ENCODE peak calls at places on chromosomes 6 and 20, in six cellular contexts. J is pancreas, V is A673, D is fibroblast of mammary gland, Q is HFF-Myc, P is body of pancreas. F is an unnamed sample.

GRCh38 chr20:21109144-21109543 is 3.0 kb upstream of the LINC00237 start:
- DNase-seq in P (no peak), Q (no peak), V (no peak), J (no peak), D (peak; percentile 38), F (no peak)

GRCh38 chr6:38131527-38131965 is 312.0 kb downstream of the ZFAND3 start:
- DNase-seq in D (peak; percentile 99), Q (peak; percentile 94), J (no peak), P (no peak), V (no peak), F (peak; percentile 99)

GRCh38 chr20:19688031-19688806 is 69.8 kb upstream of the RIN2 start:
- DNase-seq in J (peak; percentile 65), V (peak; percentile 47), Q (peak; percentile 54), P (peak; percentile 74), D (peak; percentile 85), F (peak; percentile 39)

GRCh38 chr20:10047427-10047826 is 12.6 kb downstream of the ANKEF1 start:
- DNase-seq in V (peak; percentile 58), Q (no peak), D (peak; percentile 11), J (no peak), P (peak; percentile 38), F (no peak)

GRCh38 chr6:168294901-168295300 is 24.7 kb downstream of the DACT2 start:
- DNase-seq in Q (no peak), J (no peak), V (no peak), P (no peak), D (no peak), F (no peak)

GRCh38 chr6:86744048-86744447 is 193.3 kb upstream of the HTR1E start:
- DNase-seq in J (no peak), V (no peak), D (no peak), P (no peak), Q (no peak), F (no peak)

GRCh38 chr6:139290787-139291294 is 957 bp downstream of the TXLNB start:
- DNase-seq in V (no peak), Q (no peak), J (no peak), D (peak; percentile 59), P (no peak), F (no peak)

GRCh38 chr6:15921243-15921642 is 207.6 kb upstream of the MYLIP start:
- DNase-seq in V (no peak), J (no peak), P (no peak), D (peak; percentile 18), Q (peak; percentile 37), F (no peak)

GRCh38 chr20:43992885-43993284 is 78.2 kb downstream of the TOX2 start:
- DNase-seq in J (no peak), V (no peak), D (no peak), P (no peak), Q (no peak), F (no peak)

GRCh38 chr6:31462026-31462963 is 35.6 kb upstream of the MICB start:
- DNase-seq in P (no peak), Q (no peak), V (no peak), J (no peak), D (peak; percentile 64), F (no peak)

GRCh38 chr20:17537959-17538358 is 6.8 kb upstream of the BFSP1 start:
- DNase-seq in P (no peak), D (no peak), V (no peak), J (no peak), Q (no peak), F (no peak)

GRCh38 chr20:62356143-62356947 is 10.8 kb downstream of the LAMA5 start:
- DNase-seq in J (no peak), D (no peak), P (no peak), V (no peak), Q (no peak), F (no peak)

GRCh38 chr20:62768815-62769287 is 27.4 kb upstream of the MRGBP start:
- DNase-seq in P (peak; percentile 79), V (peak; percentile 63), Q (no peak), J (peak; percentile 74), D (no peak), F (peak; percentile 46)

GRCh38 chr6:106534564-106534982 is 94.7 kb downstream of the RTN4IP1 start:
- DNase-seq in Q (no peak), D (no peak), V (no peak), P (no peak), J (no peak), F (no peak)

GRCh38 chr6:36754582-36755434 is 57.2 kb downstream of the RAB44 start:
- DNase-seq in Q (no peak), D (no peak), V (no peak), J (no peak), P (no peak), F (no peak)

GRCh38 chr6:139349464-139350020 is 24.9 kb downstream of the CITED2 start:
- DNase-seq in P (peak; percentile 33), Q (no peak), D (peak; percentile 21), J (peak; percentile 29), V (no peak), F (no peak)

GRCh38 chr6:19759117-19759880 is 77.9 kb upstream of the ID4 start:
- DNase-seq in Q (peak; percentile 59), V (no peak), D (peak; percentile 85), J (no peak), P (no peak), F (peak; percentile 70)

GRCh38 chr6:129748212-129748900 is 38.4 kb upstream of the ARHGAP18 start:
- DNase-seq in J (no peak), D (peak; percentile 76), P (no peak), Q (no peak), V (peak; percentile 68), F (no peak)

GRCh38 chr20:43119720-43120119 is 70.0 kb downstream of the PTPRT start:
- DNase-seq in V (no peak), J (no peak), D (no peak), P (no peak), Q (no peak), F (no peak)

GRCh38 chr6:34391711-34392496 is 565 bp downstream of the NUDT3 start:
- DNase-seq in V (peak; percentile 88), J (peak; percentile 50), P (peak; percentile 67), Q (no peak), D (peak; percentile 42), F (no peak)

GRCh38 chr20:25257130-25257529 is 9.2 kb downstream of the PYGB start:
- DNase-seq in P (no peak), J (no peak), D (no peak), Q (no peak), V (no peak), F (no peak)

GRCh38 chr6:71420693-71421328 is 132.2 kb downstream of the OGFRL1 start:
- DNase-seq in J (peak; percentile 96), D (peak; percentile 94), Q (peak; percentile 78), V (peak; percentile 93), P (peak; percentile 98), F (peak; percentile 94)

GRCh38 chr20:51195419-51195901 is 172.6 kb upstream of the KCNG1 start:
- DNase-seq in P (no peak), Q (no peak), D (peak; percentile 87), V (peak; percentile 61), J (no peak), F (peak; percentile 88)

GRCh38 chr6:88982720-88983119 is 19.3 kb upstream of the RNGTT start:
- DNase-seq in Q (peak; percentile 69), P (peak; percentile 64), V (peak; percentile 70), J (peak; percentile 68), D (peak; percentile 94), F (peak; percentile 90)

GRCh38 chr20:58944610-58945009 is 36.4 kb upstream of the NELFCD start:
- DNase-seq in Q (no peak), P (peak; percentile 7), V (no peak), J (peak; percentile 23), D (no peak), F (no peak)

GRCh38 chr6:140264451-140264850 is 890.0 kb upstream of the CITED2 start:
- DNase-seq in Q (no peak), J (no peak), P (no peak), D (peak; percentile 38), V (no peak), F (peak; percentile 29)

GRCh38 chr6:116173928-116174327 is 48.0 kb upstream of the COL10A1 start:
- DNase-seq in Q (no peak), J (no peak), D (no peak), P (no peak), V (no peak), F (no peak)

GRCh38 chr20:24462461-24463010 is 6.9 kb upstream of the SYNDIG1 start:
- DNase-seq in P (no peak), V (no peak), J (no peak), Q (no peak), D (no peak), F (no peak)

GRCh38 chr6:138182939-138183791 is 21.4 kb downstream of the ARFGEF3 start:
- DNase-seq in J (no peak), D (no peak), Q (no peak), P (peak; percentile 40), V (no peak), F (no peak)

GRCh38 chr20:51800132-51800721 is 2.1 kb downstream of the SALL4 start:
- DNase-seq in D (peak; percentile 16), J (peak; percentile 81), P (peak; percentile 80), V (peak; percentile 82), Q (no peak), F (no peak)

GRCh38 chr6:48611332-48611731 is 500.3 kb upstream of the PTCHD4 start:
- DNase-seq in P (no peak), J (no peak), V (no peak), D (peak; percentile 73), Q (no peak), F (peak; percentile 24)

DNA sequence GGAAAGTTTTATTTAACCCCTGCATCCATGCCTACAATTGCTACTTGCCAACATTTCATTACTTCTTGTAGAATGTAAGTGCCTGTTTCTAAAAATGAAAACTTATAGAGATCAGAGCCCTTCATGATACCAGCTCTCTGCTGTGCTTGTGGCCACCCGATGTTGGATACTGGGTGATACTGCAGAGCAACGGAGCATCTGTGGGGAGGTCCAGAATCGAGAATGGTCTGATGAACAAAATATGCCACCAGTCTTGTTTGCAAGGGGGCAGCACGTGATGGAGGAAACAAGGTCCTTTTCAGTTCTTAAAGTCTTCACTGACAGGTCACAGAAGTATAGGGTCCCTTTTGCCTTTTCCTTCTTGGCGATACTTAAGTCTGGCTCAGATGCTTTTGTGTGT is 296.6 kb downstream of the QKI start:
- DNase-seq in Q (no peak), V (no peak), P (no peak), J (no peak), D (peak; percentile 3), F (no peak)
- H3K4me3 ChIP-seq in Q (no peak overlapping the region), V (no peak overlapping the region), P (no peak overlapping the region), J (no peak overlapping the region), D (no peak overlapping the region), F (no peak overlapping the region)

GRCh38 chr6:63663882-63664281 is 28.3 kb downstream of the PHF3 start:
- DNase-seq in J (no peak), Q (no peak), V (no peak), D (no peak), P (no peak), F (no peak)
- H3K4me3 ChIP-seq in J (no peak overlapping the region), Q (no peak overlapping the region), V (no peak overlapping the region), D (no peak overlapping the region), P (no peak overlapping the region), F (no peak overlapping the region)

GRCh38 chr6:30163918-30164654 is 740 bp downstream of the TRIM15 start:
- DNase-seq in D (no peak), P (no peak), V (no peak), Q (no peak), J (no peak), F (no peak)
- H3K4me3 ChIP-seq in D (no peak overlapping the region), P (no peak overlapping the region), V (no peak overlapping the region), Q (no peak overlapping the region), J (no peak overlapping the region), F (no peak overlapping the region)

DNA sequence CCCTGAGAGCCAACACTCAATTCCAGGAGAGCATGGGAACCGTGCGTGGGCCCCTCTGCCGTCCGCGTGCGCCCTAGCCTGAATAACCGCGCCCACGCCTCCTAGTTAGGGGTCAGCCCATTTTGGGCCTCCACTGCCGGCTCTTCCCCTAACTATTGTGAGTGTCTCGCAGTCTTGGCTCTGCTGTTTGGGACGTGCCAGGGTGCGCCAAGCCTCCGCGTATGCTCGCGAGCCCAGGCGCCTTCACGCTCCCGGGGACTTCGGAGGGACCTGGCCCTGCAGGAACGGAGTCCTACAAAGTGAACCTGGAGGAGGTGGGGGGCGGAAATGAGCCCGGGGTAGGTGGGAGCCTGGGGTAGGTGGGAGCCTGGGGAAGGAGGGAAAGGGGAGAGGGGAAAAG is 813 bp upstream of the GCM2 start:
- DNase-seq in D (no peak), Q (no peak), J (no peak), V (no peak), P (no peak), F (no peak)
- H3K4me3 ChIP-seq in D (no peak overlapping the region), Q (no peak overlapping the region), J (no peak overlapping the region), V (no peak overlapping the region), P (no peak overlapping the region), F (no peak overlapping the region)

F was measured in astrocyte of the cerebellum.